ENCODE peak calls at places on chromosomes 3 and 15, in seven cellular contexts. F is NCI-H146, I is T-cell, W is amniotic stem cell, Q is psoas muscle, J is iris pigment epithelial cell, U is heart left ventricle. L is an unnamed sample.

GRCh38 chr3:180594631-180595348 is 7.2 kb upstream of the TTC14 start:
- DNase-seq in F (peak), I (no peak), W (no peak), Q (no peak), J (peak), U (no peak), L (peak)

GRCh38 chr3:14451844-14452533 is 49.6 kb downstream of the SLC6A6 start:
- DNase-seq in F (peak), I (no peak), W (peak), Q (peak), J (peak), U (peak), L (peak)

GRCh38 chr3:87997298-87997697 is 61.5 kb downstream of the CGGBP1 start:
- DNase-seq in F (no peak), I (no peak), W (no peak), Q (no peak), J (peak), U (no peak), L (peak)

GRCh38 chr15:48266029-48266428 is 59.9 kb downstream of the SLC12A1 start:
- DNase-seq in F (no peak), I (no peak), W (no peak), Q (no peak), J (peak), U (no peak), L (no peak)

GRCh38 chr15:31848621-31849020 is 181.7 kb upstream of the CHRNA7 start:
- DNase-seq in F (no peak), I (no peak), W (no peak), Q (no peak), J (no peak), U (no peak), L (no peak)

GRCh38 chr3:126661965-126662364 is 7.0 kb upstream of the TXNRD3 start:
- DNase-seq in F (no peak), I (no peak), W (no peak), Q (no peak), J (no peak), U (peak), L (no peak)

GRCh38 chr3:133934073-133934970 is 38.6 kb upstream of the RAB6B start:
- DNase-seq in F (no peak), I (no peak), W (no peak), Q (no peak), J (no peak), U (no peak), L (no peak)

GRCh38 chr3:144114767-144115166 is 143.1 kb downstream of the DIPK2A start:
- DNase-seq in F (peak), I (no peak), W (no peak), Q (no peak), J (peak), U (no peak), L (no peak)

GRCh38 chr3:48034000-48034516 is 17.8 kb upstream of the MAP4 start:
- DNase-seq in F (no peak), I (no peak), W (no peak), Q (no peak), J (peak), U (no peak), L (peak)

GRCh38 chr3:124615896-124616543 is 114.2 kb upstream of the UMPS start:
- DNase-seq in F (no peak), I (no peak), W (no peak), Q (peak), J (no peak), U (peak), L (no peak)

GRCh38 chr3:131998027-131998426 is 36.8 kb downstream of the CPNE4 start:
- DNase-seq in F (no peak), I (no peak), W (no peak), Q (no peak), J (no peak), U (no peak), L (no peak)

GRCh38 chr3:37863949-37864822 is 2.5 kb downstream of the CTDSPL start:
- DNase-seq in F (peak), I (no peak), W (no peak), Q (no peak), J (no peak), U (no peak), L (no peak)

GRCh38 chr3:190345878-190346277 is 23.6 kb upstream of the CLDN1 start:
- DNase-seq in F (no peak), I (no peak), W (no peak), Q (no peak), J (peak), U (no peak), L (no peak)

GRCh38 chr15:48250640-48251076 is 44.6 kb downstream of the SLC12A1 start:
- DNase-seq in F (peak), I (no peak), W (peak), Q (no peak), J (peak), U (peak), L (peak)

GRCh38 chr3:104596551-104596950 is 770.2 kb upstream of the ALCAM start:
- DNase-seq in F (peak), I (no peak), W (no peak), Q (no peak), J (peak), U (no peak), L (peak)

GRCh38 chr3:1700650-1701049 is 398.0 kb upstream of the CNTN4 start:
- DNase-seq in F (no peak), I (no peak), W (no peak), Q (no peak), J (no peak), U (no peak), L (no peak)

GRCh38 chr3:88203537-88204143 is 53.9 kb downstream of the C3orf38 start:
- DNase-seq in F (peak), I (peak), W (peak), Q (peak), J (peak), U (peak), L (peak)

L was measured in endothelial cell of umbilical vein.